ENCODE peak calls at places on chromosomes 6 and 20, in ten cellular contexts. I is AG04450; K is omental fat pad; Q is stimulated activated effector memory CD8-positive, alpha-beta T cell treated with anti-CD3 and anti-CD28 coated beads, Interleukin-12 subunit alpha, Interleukin-12 subunit beta, amount 100 ng/mL, for 72 hours; U is substantia nigra; G is uterus; W is cardiac fibroblast; O is T-helper 1 cell; T is KBM-7; F is amygdala. X is an unnamed sample.

GRCh38 chr6:25360611-25361010 is 81.4 kb downstream of the CARMIL1 start:
- DNase-seq in W (peak), G (no peak), I (no peak), O (no peak), Q (no peak), T (no peak), K (no peak), U (no peak), F (no peak), X (no peak)

GRCh38 chr6:107113460-107114212 is 1.7 kb downstream of the BEND3 start:
- DNase-seq in O (no peak), W (no peak), Q (no peak), K (no peak), G (peak), F (no peak), T (no peak), U (no peak), I (no peak), X (no peak)

GRCh38 chr20:60993647-60994046 is 258.4 kb upstream of the CDH4 start:
- DNase-seq in I (no peak), O (no peak), G (no peak), F (no peak), K (no peak), T (no peak), U (no peak), Q (no peak), W (no peak), X (peak)

GRCh38 chr20:24739751-24740150 is 209.3 kb upstream of the CST7 start:
- DNase-seq in G (no peak), I (no peak), F (no peak), U (no peak), O (no peak), T (no peak), K (no peak), W (no peak), Q (no peak), X (no peak)

GRCh38 chr6:170132011-170132521 is 158.8 kb downstream of the DLL1 start:
- DNase-seq in K (no peak), G (peak), U (no peak), T (no peak), Q (no peak), I (no peak), W (no peak), O (no peak), F (no peak), X (no peak)

GRCh38 chr20:18323705-18324104 is 35.4 kb downstream of the ZNF133 start:
- DNase-seq in U (no peak), G (no peak), O (no peak), F (no peak), T (no peak), Q (no peak), I (no peak), W (no peak), K (no peak), X (no peak)

GRCh38 chr6:36615018-36615761 is 21.0 kb downstream of the SRSF3 start:
- DNase-seq in Q (peak), U (no peak), I (peak), O (peak), F (no peak), T (peak), W (peak), G (peak), K (no peak), X (peak)

GRCh38 chr6:89313006-89313405 is 2.1 kb downstream of the GABRR2 start:
- DNase-seq in I (peak), G (no peak), F (no peak), Q (no peak), T (no peak), W (peak), K (no peak), O (no peak), U (no peak), X (peak)

GRCh38 chr6:50706575-50706974 is 6.8 kb upstream of the TFAP2D start:
- DNase-seq in Q (no peak), K (no peak), I (no peak), F (no peak), T (no peak), U (no peak), W (no peak), O (no peak), G (no peak), X (no peak)

GRCh38 chr6:56851541-56852248 is 103.2 kb upstream of the BEND6 start:
- DNase-seq in Q (peak), K (no peak), F (peak), T (peak), O (no peak), U (peak), I (peak), W (peak), G (peak), X (peak)

GRCh38 chr6:132020138-132020551 is 69.0 kb upstream of the CCN2 start:
- DNase-seq in O (no peak), F (no peak), Q (no peak), T (no peak), I (no peak), G (peak), K (no peak), U (no peak), W (peak), X (peak)

GRCh38 chr20:36339646-36340592 is 33.8 kb downstream of the DLGAP4 start:
- DNase-seq in T (no peak), K (no peak), Q (no peak), U (no peak), F (no peak), I (no peak), O (no peak), W (no peak), G (no peak), X (no peak)

GRCh38 chr20:56409521-56409920 is 2.5 kb upstream of the CASS4 start:
- DNase-seq in Q (no peak), G (no peak), K (no peak), T (peak), U (no peak), I (peak), W (peak), O (no peak), F (no peak), X (no peak)

GRCh38 chr6:147738516-147739187 is 230.2 kb downstream of the SAMD5 start:
- DNase-seq in F (no peak), G (peak), O (no peak), I (no peak), K (no peak), Q (no peak), U (no peak), T (no peak), W (no peak), X (peak)

GRCh38 chr20:62350098-62350628 is 16.9 kb downstream of the LAMA5 start:
- DNase-seq in K (no peak), T (no peak), G (no peak), U (no peak), Q (no peak), I (no peak), O (no peak), W (peak), F (no peak), X (peak)

GRCh38 chr6:137443901-137444300 is 50.3 kb downstream of the OLIG3 start:
- DNase-seq in K (no peak), F (no peak), U (no peak), O (no peak), G (no peak), I (no peak), W (peak), T (no peak), Q (no peak), X (no peak)

GRCh38 chr6:87291879-87292278 is 30.5 kb upstream of the SMIM8 start:
- DNase-seq in G (no peak), W (no peak), Q (no peak), U (no peak), I (no peak), T (no peak), F (no peak), O (no peak), K (no peak), X (no peak)

GRCh38 chr20:57566803-57567459 is 6.0 kb downstream of the PCK1 start:
- DNase-seq in U (no peak), F (no peak), K (no peak), W (no peak), Q (no peak), I (no peak), T (no peak), G (no peak), O (no peak), X (no peak)

GRCh38 chr6:42407379-42407778 is 44.3 kb downstream of the TRERF1 start:
- DNase-seq in O (no peak), Q (no peak), W (peak), U (no peak), F (no peak), I (peak), T (peak), G (no peak), K (no peak), X (peak)

GRCh38 chr20:40880063-40880715 is 148.4 kb upstream of the TOP1 start:
- DNase-seq in Q (no peak), W (no peak), O (no peak), K (no peak), I (no peak), T (peak), U (no peak), G (no peak), F (no peak), X (no peak)

GRCh38 chr6:142013286-142013685 is 119.4 kb upstream of the GJE1 start:
- DNase-seq in W (peak), T (no peak), O (no peak), U (no peak), I (peak), K (no peak), F (no peak), G (no peak), Q (no peak), X (peak)

GRCh38 chr6:43799671-43800623 is 29.9 kb downstream of the VEGFA start:
- DNase-seq in T (peak), U (no peak), F (no peak), W (no peak), I (no peak), O (no peak), Q (no peak), G (no peak), K (no peak), X (no peak)

GRCh38 chr20:58723628-58723984 is 31.0 kb downstream of the NPEPL1 start:
- DNase-seq in O (no peak), T (no peak), U (no peak), K (no peak), Q (peak), I (no peak), W (no peak), G (no peak), F (no peak), X (no peak)

X was measured in MG63.